ENCODE peak calls at places on chromosomes 2 and 18, in four cellular contexts. N, H, W and P are unnamed samples.

GRCh38 chr2:37566517-37566961 is 104.9 kb downstream of the CDC42EP3 start:
- DNase-seq in N (no peak), W (no peak), H (no peak), P (no peak)

GRCh38 chr2:191657977-191658376 is 20.0 kb upstream of the NABP1 start:
- DNase-seq in W (no peak), N (peak), H (no peak), P (no peak)

GRCh38 chr2:140502951-140503630 is 1627.7 kb downstream of the LRP1B start:
- DNase-seq in W (no peak), N (no peak), H (peak), P (no peak)

GRCh38 chr2:24874025-24874424 is 46.0 kb downstream of the ADCY3 start:
- DNase-seq in W (no peak), H (no peak), N (no peak), P (no peak)

GRCh38 chr2:118459425-118459824 is 371.2 kb downstream of the INSIG2 start:
- DNase-seq in W (no peak), N (no peak), H (no peak), P (no peak)

GRCh38 chr18:23235860-23236259 is 100.6 kb downstream of the CABLES1 start:
- DNase-seq in W (no peak), N (no peak), H (no peak), P (no peak)

GRCh38 chr2:170073288-170073687 is 104.7 kb upstream of the MYO3B start:
- DNase-seq in W (no peak), H (peak), N (no peak), P (peak)

GRCh38 chr2:80515961-80516360 is 211.4 kb upstream of the LRRTM1 start:
- DNase-seq in N (no peak), H (no peak), W (no peak), P (no peak)

GRCh38 chr2:241467777-241468570 is 40.4 kb downstream of the STK25 start:
- DNase-seq in H (no peak), W (no peak), N (no peak), P (no peak)

GRCh38 chr2:98731709-98732349 is 897 bp upstream of the MGAT4A start:
- DNase-seq in H (no peak), W (no peak), N (no peak), P (no peak)

GRCh38 chr2:219514196-219514761 is at the start of gene ASIC4:
- DNase-seq in W (no peak), H (no peak), N (no peak), P (no peak)

GRCh38 chr2:196431957-196432356 is 207.6 kb upstream of the CCDC150 start:
- DNase-seq in W (peak), H (no peak), N (no peak), P (no peak)

GRCh38 chr2:241302759-241303651 is 12.5 kb downstream of the HDLBP start:
- DNase-seq in N (no peak), H (no peak), W (no peak), P (no peak)

GRCh38 chr18:21004721-21005120 is 106.9 kb downstream of the ROCK1 start:
- DNase-seq in H (peak), W (peak), N (no peak), P (no peak)

GRCh38 chr2:151976945-151977353 is 121.9 kb downstream of the CACNB4 start:
- DNase-seq in N (no peak), H (no peak), W (no peak), P (no peak)

GRCh38 chr2:74530239-74531161 is 767 bp downstream of the HTRA2 start:
- DNase-seq in N (no peak), W (no peak), H (peak), P (no peak)

GRCh38 chr2:177735318-177735803 is 337.2 kb downstream of the PDE11A start:
- DNase-seq in W (no peak), H (no peak), N (no peak), P (no peak)

GRCh38 chr2:219688560-219689445 is 61.4 kb downstream of the SLC4A3 start:
- DNase-seq in N (peak), W (no peak), H (peak), P (no peak)

GRCh38 chr2:118987886-118988285 is 45.9 kb downstream of the MARCO start:
- DNase-seq in W (no peak), N (peak), H (no peak), P (no peak)

GRCh38 chr2:80281083-80281482 is 23.5 kb downstream of the LRRTM1 start:
- DNase-seq in H (no peak), W (no peak), N (no peak), P (no peak)

GRCh38 chr2:3223080-3223923 is 154.3 kb downstream of the EIPR1 start:
- DNase-seq in W (no peak), H (no peak), N (no peak), P (no peak)

GRCh38 chr18:63440897-63441296 is 18.6 kb upstream of the VPS4B start:
- DNase-seq in N (no peak), H (no peak), W (no peak), P (no peak)

GRCh38 chr2:211599146-211599545 is 939.5 kb downstream of the ERBB4 start:
- DNase-seq in H (no peak), N (no peak), W (no peak), P (no peak)

GRCh38 chr18:13003466-13003896 is 12.3 kb downstream of the CEP192 start:
- DNase-seq in H (peak), N (peak), W (peak), P (no peak)

GRCh38 chr2:240968731-240969624 is 29.4 kb upstream of the SNED1 start:
- DNase-seq in N (no peak), W (no peak), H (no peak), P (no peak)

GRCh38 chr2:73759904-73760303 is 20.0 kb downstream of the DUSP11 start:
- DNase-seq in H (no peak), N (no peak), W (no peak), P (no peak)

GRCh38 chr18:78178812-78179211 is 800.8 kb upstream of the SALL3 start:
- DNase-seq in N (no peak), W (no peak), H (no peak), P (no peak)

GRCh38 chr2:43005211-43005974 is 213.0 kb upstream of the HAAO start:
- DNase-seq in N (no peak), H (peak), W (no peak), P (peak)

GRCh38 chr2:190545756-190546385 is 11.3 kb upstream of the NEMP2 start:
- DNase-seq in H (no peak), N (no peak), W (no peak), P (no peak)

GRCh38 chr2:95375532-95376221 is 26.8 kb upstream of the FAHD2A start:
- DNase-seq in W (no peak), N (no peak), H (no peak), P (no peak)

GRCh38 chr2:65383571-65384488 is 48.6 kb downstream of the SPRED2 start:
- DNase-seq in W (no peak), H (no peak), N (no peak), P (no peak)

GRCh38 chr2:182866095-182866460 is 359 bp downstream of the FRZB start:
- DNase-seq in N (no peak), H (no peak), W (no peak), P (no peak)

GRCh38 chr2:182862003-182862402 is 4.4 kb downstream of the FRZB start:
- DNase-seq in W (no peak), N (no peak), H (peak), P (no peak)

GRCh38 chr2:182860858-182861257 is 5.6 kb downstream of the FRZB start:
- DNase-seq in H (peak), W (no peak), N (no peak), P (no peak)

GRCh38 chr2:182864949-182865348 is 1.5 kb downstream of the FRZB start:
- DNase-seq in H (no peak), N (no peak), W (no peak), P (no peak)

DNA sequence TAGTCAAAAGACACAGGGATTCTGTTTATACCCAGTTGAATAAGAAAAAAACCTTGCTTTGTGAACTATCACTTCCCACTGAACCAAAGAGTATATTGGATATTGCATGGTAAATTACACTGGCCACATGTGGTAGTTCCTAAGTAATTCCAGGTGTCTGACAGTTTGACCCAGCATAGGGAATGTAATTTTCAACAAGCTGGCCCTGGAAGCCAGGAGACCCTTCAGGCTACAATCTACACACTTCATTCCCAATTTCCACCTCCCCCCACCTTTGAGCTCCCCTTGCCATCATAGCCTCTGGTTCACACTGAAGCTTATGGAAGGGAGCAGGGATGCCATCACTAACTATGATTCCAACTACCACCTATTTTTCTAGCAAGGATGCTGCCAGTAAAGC is 2.8 kb downstream of the FRZB start:
- DNase-seq in N (no peak), H (no peak), W (no peak), P (no peak)
- H3K27ac ChIP-seq in N (no peak), H (no peak), W (no peak), P (no peak)

DNA sequence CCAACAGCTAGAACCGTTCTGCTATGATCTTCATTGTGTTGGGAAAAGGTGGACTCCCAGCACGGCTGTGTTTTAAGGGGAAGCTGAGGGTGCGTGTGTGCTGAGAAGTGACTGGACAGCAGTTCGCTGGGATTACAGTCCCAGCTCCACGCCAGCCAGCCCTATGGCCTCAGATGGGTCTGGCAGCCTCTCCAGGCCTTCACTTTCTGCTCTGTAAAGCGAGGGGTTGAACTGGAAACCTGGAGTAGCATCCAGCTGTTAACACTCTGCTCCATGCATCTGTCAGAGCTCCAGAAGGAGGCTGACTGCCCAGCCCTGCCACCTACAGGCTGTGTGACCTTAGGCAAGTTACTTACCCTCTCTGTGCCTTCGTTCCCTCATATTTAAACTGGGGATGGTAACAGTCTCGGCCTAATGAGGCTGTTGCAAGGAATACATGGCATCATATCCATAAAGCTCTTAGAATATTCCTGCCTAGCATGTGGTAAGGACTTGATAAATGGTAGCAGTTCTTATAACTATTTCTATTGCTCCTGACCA is 80.5 kb downstream of the LRRFIP1 start:
- DNase-seq in W (no peak), H (no peak), N (no peak), P (no peak)
- H3K27ac ChIP-seq in W (no peak), H (no peak), N (no peak), P (no peak)

DNA sequence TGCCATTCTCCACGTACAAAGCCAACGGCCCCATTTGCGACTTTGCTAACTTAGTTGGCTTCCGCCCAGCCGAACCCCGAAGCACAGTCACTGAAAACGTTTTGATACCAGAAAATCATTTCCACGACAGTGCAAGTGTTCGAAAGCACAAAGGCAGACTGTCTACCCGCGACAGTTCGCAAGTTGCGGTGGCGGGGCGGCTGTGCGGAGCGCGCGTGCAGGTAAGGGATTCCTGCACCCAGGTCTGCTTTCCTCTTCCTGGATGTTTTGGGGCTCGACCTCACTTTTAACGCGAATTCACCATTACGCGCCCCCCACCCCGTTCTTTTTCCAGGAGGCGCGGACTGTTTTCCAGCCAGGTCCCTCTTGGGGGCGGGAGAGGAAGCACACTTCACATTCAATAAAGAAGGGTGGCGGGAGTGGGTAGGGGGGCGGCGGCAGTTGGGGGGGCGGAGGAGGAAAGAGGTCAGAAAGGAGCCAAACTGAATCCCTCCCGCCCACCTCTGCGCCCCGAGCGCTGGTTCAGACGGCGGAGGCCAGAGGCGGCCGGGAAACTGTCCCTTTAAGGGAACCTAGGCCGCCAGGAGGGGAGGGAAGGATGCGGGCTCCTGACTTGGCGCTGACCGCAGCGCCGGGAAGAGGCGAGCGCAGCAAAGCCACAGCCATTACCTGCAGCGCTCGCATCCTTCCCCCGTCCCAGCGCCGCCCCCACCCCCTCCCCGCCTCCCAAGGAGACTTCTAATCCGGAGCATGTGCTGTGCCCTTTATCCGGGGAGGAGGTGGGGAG is 107.5 kb upstream of the KCTD1 start:
- DNase-seq in H (peak), N (no peak), W (peak), P (peak)
- H3K27ac ChIP-seq in H (no peak), N (no peak), W (peak), P (peak)

DNA sequence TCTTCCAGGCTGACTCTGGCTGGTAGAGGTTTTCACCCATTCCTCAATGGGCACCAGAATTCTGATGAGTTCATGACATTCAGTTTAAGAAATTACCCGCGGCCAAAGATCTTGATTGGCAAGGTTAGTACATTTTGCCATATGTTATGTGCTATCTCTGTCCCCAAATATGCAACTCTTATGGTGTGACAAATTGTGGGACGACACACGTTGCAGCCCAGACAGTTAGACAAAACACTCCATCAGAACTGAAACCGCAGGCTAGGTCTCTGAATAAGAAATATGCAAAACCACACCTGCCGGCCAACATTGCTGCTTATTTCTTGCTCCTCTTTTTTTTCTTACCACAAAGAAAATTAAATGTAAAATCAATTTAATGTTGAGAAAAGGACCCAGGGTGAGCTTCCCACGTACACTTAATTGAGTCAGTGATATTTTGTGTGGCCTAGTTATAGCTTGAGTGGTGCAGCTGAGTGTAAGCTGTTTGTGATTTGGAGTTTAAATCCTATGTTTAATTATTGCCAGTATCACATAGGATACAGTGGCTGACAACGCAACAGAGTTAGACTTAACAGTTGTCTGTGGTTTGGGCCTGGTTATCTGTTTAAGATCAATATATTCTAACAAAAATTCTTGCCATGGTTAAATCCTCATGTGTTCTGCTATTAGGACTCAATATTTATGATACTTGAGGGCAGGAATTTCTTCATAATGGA is 35.7 kb upstream of the LTBP1 start:
- DNase-seq in N (no peak), W (no peak), H (no peak), P (no peak)
- H3K27ac ChIP-seq in N (no peak), W (no peak), H (no peak), P (no peak)

GRCh38 chr18:5415665-5416064 is 120.1 kb upstream of the ZBTB14 start:
- DNase-seq in H (no peak), N (no peak), W (no peak), P (no peak)

GRCh38 chr18:5414546-5414945 is 119.0 kb upstream of the ZBTB14 start:
- DNase-seq in N (no peak), W (no peak), H (no peak), P (no peak)

GRCh38 chr18:5417342-5417741 is 121.8 kb upstream of the ZBTB14 start:
- DNase-seq in N (no peak), W (no peak), H (no peak), P (peak)

GRCh38 chr18:5415035-5415434 is 119.5 kb upstream of the ZBTB14 start:
- DNase-seq in N (no peak), H (no peak), W (no peak), P (no peak)

DNA sequence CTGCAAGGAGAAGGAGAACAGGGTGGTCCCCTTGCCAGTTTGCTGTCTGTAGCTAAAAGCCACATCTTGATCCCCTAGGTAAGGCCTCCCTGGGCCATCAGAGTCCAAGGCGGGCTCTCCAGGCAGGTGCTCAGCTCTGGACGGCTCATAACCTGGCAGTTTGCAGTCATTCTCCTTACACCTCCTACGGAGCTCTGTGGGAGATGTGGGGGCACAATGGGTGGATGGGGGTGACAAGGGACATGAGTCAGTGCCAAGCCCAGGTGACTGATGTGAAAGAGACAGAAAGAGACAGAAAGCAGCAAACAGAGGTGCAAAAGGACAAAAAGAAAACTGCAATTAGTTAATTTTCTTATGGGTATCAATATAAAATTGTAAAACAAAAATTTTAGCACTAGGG is 120.6 kb upstream of the ZBTB14 start:
- DNase-seq in H (no peak), W (no peak), N (no peak), P (no peak)
- H3K27ac ChIP-seq in H (no peak), W (no peak), N (no peak), P (peak)

DNA sequence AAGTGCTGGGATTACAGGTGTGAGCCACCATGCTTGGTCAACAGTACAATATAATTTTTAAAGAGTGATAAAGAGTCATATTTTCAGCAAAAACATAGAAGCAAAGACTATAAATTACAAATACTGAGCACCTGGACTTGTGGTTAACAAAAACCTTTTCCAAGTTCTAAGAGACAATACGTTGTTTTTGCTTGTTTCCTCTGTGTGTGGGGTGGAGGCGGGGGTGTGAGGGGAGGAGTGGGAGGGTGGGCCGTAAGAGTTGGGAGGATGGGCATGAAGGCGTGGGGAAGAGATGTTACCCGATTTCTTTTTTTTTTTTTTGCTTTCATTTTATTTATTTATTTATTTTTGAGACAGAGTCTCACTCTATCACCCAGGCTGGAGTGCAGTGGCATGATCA is 78.0 kb upstream of the WIPF1 start:
- DNase-seq in N (no peak), H (no peak), W (no peak), P (no peak)
- H3K27ac ChIP-seq in N (no peak), H (no peak), W (no peak), P (no peak)